ENCODE peak calls at places on chromosome 19, in four cellular contexts. L is AG08395, S is mesothelial cell of epicardium, W is iris pigment epithelial cell. R is an unnamed sample.

GRCh38 chr19:43501661-43502418 is 2.7 kb downstream of the PHLDB3 start:
- DNase-seq in S (no peak), L (no peak), W (no peak), R (no peak)

GRCh38 chr19:33456845-33457220 is 64.8 kb downstream of the PEPD start:
- DNase-seq in L (no peak), W (no peak), S (no peak), R (peak)

GRCh38 chr19:12783226-12783848 is 7.9 kb upstream of the JUNB start:
- DNase-seq in S (no peak), W (no peak), L (no peak), R (no peak)

GRCh38 chr19:13089139-13089856 is 13.4 kb downstream of the LYL1 start:
- DNase-seq in L (no peak), S (no peak), W (no peak), R (no peak)

GRCh38 chr19:29489182-29489951 is 36.4 kb upstream of the VSTM2B start:
- DNase-seq in S (no peak), W (no peak), L (no peak), R (no peak)

GRCh38 chr19:980133-980998 is 3.8 kb upstream of the WDR18 start:
- DNase-seq in W (peak), L (no peak), S (no peak), R (no peak)

GRCh38 chr19:7869453-7869909 is 4.7 kb downstream of the PRR36 start:
- DNase-seq in W (peak), S (peak), L (peak), R (no peak)

GRCh38 chr19:55319786-55320185 is 5.4 kb downstream of the TMEM150B start:
- DNase-seq in S (no peak), W (peak), L (peak), R (no peak)

GRCh38 chr19:15223649-15224371 is 8.4 kb downstream of the EPHX3 start:
- DNase-seq in S (no peak), W (no peak), L (no peak), R (no peak)

GRCh38 chr19:4130635-4131438 is 6.9 kb upstream of the MAP2K2 start:
- DNase-seq in W (peak), L (peak), S (no peak), R (no peak)

GRCh38 chr19:50332014-50332263 is 2.8 kb upstream of the KCNC3 start:
- DNase-seq in S (no peak), W (no peak), L (no peak), R (no peak)

GRCh38 chr19:11578342-11579142 is 1.1 kb upstream of the ACP5 start:
- DNase-seq in S (no peak), W (no peak), L (no peak), R (no peak)

GRCh38 chr19:489418-490196 is 6.7 kb upstream of the MADCAM1 start:
- DNase-seq in L (peak), S (no peak), W (peak), R (no peak)

GRCh38 chr19:17092696-17093095 is 17.1 kb downstream of the MYO9B start:
- DNase-seq in S (no peak), W (no peak), L (no peak), R (no peak)

GRCh38 chr19:17243340-17243853 is 2.3 kb downstream of the NR2F6 start:
- DNase-seq in L (no peak), W (no peak), S (no peak), R (no peak)

GRCh38 chr19:50332264-50333038 is 3.3 kb upstream of the KCNC3 start:
- DNase-seq in S (peak), L (no peak), W (no peak), R (no peak)